ENCODE peak calls at places on chromosome 2, in nine cellular contexts. P is tibial nerve, J is NT2/D1, Q is IMR-90, M is small intestine, Z is upper lobe of left lung, B is neural progenitor cell, F is breast epithelium, K is adrenal gland. U is an unnamed sample. For H3K9me3, the result is how much of the 10 kb centered on the place peaks cover.

GRCh38 chr2:15313657-15314056 is 247.5 kb downstream of the NBAS start:
- DNase-seq in P (no peak), J (no peak), Q (peak), M (no peak), Z (no peak), B (no peak), F (no peak), K (no peak), U (no peak)

GRCh38 chr2:39511786-39512433 is 74.8 kb upstream of the MAP4K3 start:
- DNase-seq in P (no peak), J (no peak), Q (no peak), M (peak), Z (no peak), B (peak), F (no peak), K (no peak), U (no peak)

GRCh38 chr2:42823744-42824453 is 31.5 kb upstream of the HAAO start:
- DNase-seq in P (no peak), J (no peak), Q (peak), M (no peak), Z (no peak), B (no peak), F (no peak), K (no peak), U (no peak)

GRCh38 chr2:16508061-16508851 is 157.4 kb downstream of the CYRIA start:
- DNase-seq in P (no peak), J (peak), Q (no peak), M (peak), Z (peak), B (peak), F (no peak), K (peak), U (no peak)

GRCh38 chr2:38523728-38524437 is 78.8 kb downstream of the HNRNPLL start:
- DNase-seq in P (no peak), J (no peak), Q (no peak), M (no peak), Z (no peak), B (peak), F (no peak), K (no peak), U (no peak)

GRCh38 chr2:129092871-129093385 is 774.3 kb upstream of the HS6ST1 start:
- DNase-seq in P (no peak), J (no peak), Q (no peak), M (no peak), Z (no peak), B (no peak), F (no peak), K (no peak), U (no peak)

GRCh38 chr2:159450180-159450579 is 163.7 kb upstream of the WDSUB1 start:
- DNase-seq in P (no peak), J (no peak), Q (no peak), M (no peak), Z (no peak), B (peak), F (no peak), K (no peak), U (no peak)

GRCh38 chr2:124898827-124899226 is 873.7 kb downstream of the CNTNAP5 start:
- DNase-seq in P (no peak), J (no peak), Q (no peak), M (no peak), Z (no peak), B (no peak), F (no peak), K (no peak), U (no peak)

GRCh38 chr2:2012505-2012904 is 268.2 kb upstream of the PXDN start:
- DNase-seq in P (no peak), J (no peak), Q (no peak), M (no peak), Z (no peak), B (no peak), F (no peak), K (no peak), U (no peak)

GRCh38 chr2:26144953-26145680 is 27.8 kb upstream of the GAREM2 start:
- DNase-seq in P (peak), J (peak), Q (peak), M (peak), Z (peak), B (peak), F (no peak), K (peak), U (no peak)

GRCh38 chr2:99600929-99601680 is 111.3 kb upstream of the REV1 start:
- DNase-seq in P (no peak), J (no peak), Q (peak), M (no peak), Z (no peak), B (peak), F (no peak), K (no peak), U (no peak)

GRCh38 chr2:139790807-139791206 is 1010.6 kb upstream of the NXPH2 start:
- DNase-seq in P (no peak), J (peak), Q (no peak), M (peak), Z (no peak), B (no peak), F (no peak), K (no peak), U (no peak)

GRCh38 chr2:105455488-105455991 is 56.7 kb upstream of the FHL2 start:
- DNase-seq in P (peak), J (no peak), Q (peak), M (peak), Z (peak), B (no peak), F (peak), K (peak), U (no peak)

GRCh38 chr2:47046271-47046670 is 108.8 kb downstream of the STPG4 start:
- DNase-seq in P (no peak), J (no peak), Q (no peak), M (no peak), Z (no peak), B (peak), F (no peak), K (no peak), U (no peak)

GRCh38 chr2:233040571-233040970 is 8.1 kb downstream of the NEU2 start:
- DNase-seq in P (no peak), J (no peak), Q (no peak), M (no peak), Z (no peak), B (no peak), F (no peak), K (no peak), U (no peak)

GRCh38 chr2:233209978-233210680 is 41.3 kb upstream of the ATG16L1 start:
- DNase-seq in P (no peak), J (no peak), Q (no peak), M (no peak), Z (no peak), B (no peak), F (no peak), K (no peak), U (no peak)

GRCh38 chr2:109017017-109017416 is 28.0 kb upstream of the EDAR start:
- DNase-seq in P (no peak), J (no peak), Q (no peak), M (peak), Z (no peak), B (no peak), F (no peak), K (no peak), U (no peak)

GRCh38 chr2:172249986-172250385 is 147.3 kb upstream of the DLX2 start:
- DNase-seq in P (no peak), J (no peak), Q (peak), M (no peak), Z (no peak), B (no peak), F (no peak), K (no peak), U (no peak)

GRCh38 chr2:21072477-21073242 is 28.8 kb upstream of the APOB start:
- DNase-seq in P (no peak), J (no peak), Q (no peak), M (no peak), Z (no peak), B (no peak), F (no peak), K (no peak), U (no peak)

GRCh38 chr2:127932199-127932877 is 46.6 kb upstream of the AMMECR1L start:
- DNase-seq in P (no peak), J (no peak), Q (peak), M (peak), Z (no peak), B (no peak), F (no peak), K (no peak), U (no peak)

GRCh38 chr2:44453289-44453688 is 91.5 kb downstream of the CAMKMT start:
- DNase-seq in P (no peak), J (no peak), Q (no peak), M (no peak), Z (no peak), B (no peak), F (no peak), K (no peak), U (no peak)

GRCh38 chr2:226726546-226726945 is 73.1 kb downstream of the IRS1 start:
- DNase-seq in P (no peak), J (no peak), Q (peak), M (no peak), Z (no peak), B (no peak), F (no peak), K (no peak), U (no peak)

GRCh38 chr2:62566847-62567246 is 60.9 kb upstream of the TMEM17 start:
- DNase-seq in P (no peak), J (no peak), Q (no peak), M (no peak), Z (no peak), B (no peak), F (no peak), K (no peak), U (no peak)

GRCh38 chr2:27249891-27250651 is 12.8 kb downstream of the SLC30A3 start:
- DNase-seq in P (no peak), J (peak), Q (peak), M (peak), Z (peak), B (peak), F (no peak), K (peak), U (peak)

GRCh38 chr2:120735750-120736170 is at the start of gene GLI2:
- DNase-seq in P (no peak), J (peak), Q (peak), M (peak), Z (peak), B (peak), F (no peak), K (peak), U (no peak)

GRCh38 chr2:43273477-43273876 is 47.1 kb upstream of the ZFP36L2 start:
- DNase-seq in P (no peak), J (no peak), Q (peak), M (no peak), Z (no peak), B (no peak), F (no peak), K (peak), U (no peak)

GRCh38 chr2:238868067-238868524 is 20.2 kb downstream of the TWIST2 start:
- DNase-seq in P (no peak), J (no peak), Q (no peak), M (no peak), Z (no peak), B (no peak), F (no peak), K (no peak), U (no peak)

GRCh38 chr2:173881466-173881865 is 83.7 kb downstream of the SP3 start:
- DNase-seq in P (no peak), J (no peak), Q (peak), M (peak), Z (no peak), B (no peak), F (no peak), K (peak), U (no peak)

GRCh38 chr2:239965318-239965717 is 59.8 kb downstream of the NDUFA10 start:
- DNase-seq in P (no peak), J (no peak), Q (no peak), M (no peak), Z (no peak), B (no peak), F (no peak), K (no peak), U (no peak)

GRCh38 chr2:128736689-128737545 is 418.2 kb upstream of the HS6ST1 start:
- DNase-seq in P (peak), J (peak), Q (peak), M (peak), Z (peak), B (peak), F (peak), K (peak), U (peak)

GRCh38 chr2:84204995-84205394 is 254.1 kb downstream of the SUCLG1 start:
- DNase-seq in P (no peak), J (no peak), Q (no peak), M (no peak), Z (no peak), B (no peak), F (no peak), K (no peak), U (no peak)
- H3K9me3 ChIP-seq in P (under half), J (under half), Q (under half), M (under half), Z (under half), B (under half), F (under half), K (under half), U (under half)

GRCh38 chr2:236093134-236093533 is 75.1 kb downstream of the GBX2 start:
- DNase-seq in P (no peak), J (no peak), Q (no peak), M (no peak), Z (no peak), B (no peak), F (no peak), K (no peak), U (no peak)
- H3K9me3 ChIP-seq in P (under half), J (under half), Q (under half), M (under half), Z (under half), B (under half), F (under half), K (under half), U (under half)

DNA sequence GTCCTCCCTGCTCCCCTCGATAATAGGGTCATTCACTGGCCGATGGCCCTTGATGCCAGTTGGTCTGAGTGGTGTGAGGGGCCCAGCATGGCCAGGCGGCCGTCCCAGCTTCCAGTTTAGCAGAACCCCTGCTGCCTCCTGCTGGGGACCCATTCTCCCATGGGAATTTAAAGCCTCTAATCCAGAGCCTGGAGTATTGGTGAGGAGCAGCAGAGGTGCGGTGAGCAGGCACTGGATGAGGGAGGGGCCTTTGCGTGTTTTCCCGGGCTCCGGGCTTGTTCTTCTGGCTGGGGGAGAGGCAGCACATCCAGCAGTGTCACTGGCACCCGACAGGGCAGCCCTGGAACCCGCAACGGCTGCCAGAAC is 17.4 kb downstream of the KCNIP3 start:
- DNase-seq in P (no peak), J (no peak), Q (no peak), M (no peak), Z (no peak), B (no peak), F (no peak), K (no peak), U (no peak)
- H3K9me3 ChIP-seq in P (under half), J (under half), Q (under half), M (under half), Z (under half), B (under half), F (under half), K (under half), U (under half)

DNA sequence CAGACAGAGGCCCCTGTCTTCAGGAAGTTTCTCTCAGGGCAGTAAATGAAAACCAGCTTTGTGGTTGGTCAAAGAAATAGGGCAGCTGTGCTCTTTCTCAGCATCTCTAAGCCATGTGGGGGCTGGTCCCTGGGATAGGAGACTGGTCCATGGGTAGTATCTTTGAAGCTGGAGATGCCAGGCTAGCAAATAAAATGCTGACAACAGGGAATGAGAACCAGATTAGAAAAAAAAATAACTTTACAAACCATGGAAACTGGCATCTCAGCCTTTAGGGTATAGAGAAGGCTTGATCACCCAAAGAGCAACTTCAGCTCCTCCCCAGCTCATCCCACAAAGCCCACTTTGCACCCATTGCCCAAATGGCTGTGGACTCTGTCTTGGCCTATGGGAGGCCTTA is 138.1 kb downstream of the TTC32 start:
- DNase-seq in P (no peak), J (no peak), Q (no peak), M (no peak), Z (no peak), B (no peak), F (no peak), K (no peak), U (no peak)
- H3K9me3 ChIP-seq in P (under half), J (under half), Q (under half), M (under half), Z (under half), B (under half), F (under half), K (under half), U (under half)

DNA sequence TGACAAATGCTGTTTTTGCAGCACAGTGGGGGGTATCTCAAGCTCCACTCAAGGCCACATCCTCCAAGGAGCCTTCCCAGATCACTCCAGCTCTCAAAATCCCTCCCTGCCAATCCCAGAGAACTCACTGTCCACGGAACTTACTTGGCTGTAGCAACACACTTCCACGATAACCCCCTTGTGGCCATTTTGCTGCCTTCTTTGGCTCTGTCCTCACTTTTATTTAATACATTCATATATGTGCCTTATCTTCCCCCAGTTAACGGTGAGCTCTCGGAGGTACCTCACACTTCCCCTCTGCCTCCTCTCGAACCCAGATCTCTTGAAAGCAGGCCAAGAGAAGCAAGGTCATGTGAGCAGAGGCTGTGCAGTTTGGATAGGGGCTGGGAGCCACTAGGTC is 122.3 kb downstream of the TNS1 start:
- DNase-seq in P (no peak), J (no peak), Q (no peak), M (no peak), Z (no peak), B (no peak), F (no peak), K (no peak), U (no peak)
- H3K9me3 ChIP-seq in P (under half), J (under half), Q (under half), M (under half), Z (under half), B (under half), F (under half), K (under half), U (under half)

GRCh38 chr2:219508933-219509779 is 5.1 kb upstream of the ASIC4 start:
- DNase-seq in P (no peak), J (no peak), Q (no peak), M (no peak), Z (no peak), B (no peak), F (no peak), K (no peak), U (no peak)

GRCh38 chr2:219506802-219507554 is 7.3 kb upstream of the ASIC4 start:
- DNase-seq in P (no peak), J (no peak), Q (no peak), M (no peak), Z (no peak), B (peak), F (no peak), K (no peak), U (no peak)

GRCh38 chr2:219506153-219506801 is 7.6 kb downstream of the GMPPA start:
- DNase-seq in P (no peak), J (no peak), Q (no peak), M (no peak), Z (no peak), B (no peak), F (no peak), K (no peak), U (no peak)

GRCh38 chr2:219508444-219508734 is 5.9 kb upstream of the ASIC4 start:
- DNase-seq in P (no peak), J (no peak), Q (no peak), M (no peak), Z (no peak), B (no peak), F (no peak), K (no peak), U (no peak)

DNA sequence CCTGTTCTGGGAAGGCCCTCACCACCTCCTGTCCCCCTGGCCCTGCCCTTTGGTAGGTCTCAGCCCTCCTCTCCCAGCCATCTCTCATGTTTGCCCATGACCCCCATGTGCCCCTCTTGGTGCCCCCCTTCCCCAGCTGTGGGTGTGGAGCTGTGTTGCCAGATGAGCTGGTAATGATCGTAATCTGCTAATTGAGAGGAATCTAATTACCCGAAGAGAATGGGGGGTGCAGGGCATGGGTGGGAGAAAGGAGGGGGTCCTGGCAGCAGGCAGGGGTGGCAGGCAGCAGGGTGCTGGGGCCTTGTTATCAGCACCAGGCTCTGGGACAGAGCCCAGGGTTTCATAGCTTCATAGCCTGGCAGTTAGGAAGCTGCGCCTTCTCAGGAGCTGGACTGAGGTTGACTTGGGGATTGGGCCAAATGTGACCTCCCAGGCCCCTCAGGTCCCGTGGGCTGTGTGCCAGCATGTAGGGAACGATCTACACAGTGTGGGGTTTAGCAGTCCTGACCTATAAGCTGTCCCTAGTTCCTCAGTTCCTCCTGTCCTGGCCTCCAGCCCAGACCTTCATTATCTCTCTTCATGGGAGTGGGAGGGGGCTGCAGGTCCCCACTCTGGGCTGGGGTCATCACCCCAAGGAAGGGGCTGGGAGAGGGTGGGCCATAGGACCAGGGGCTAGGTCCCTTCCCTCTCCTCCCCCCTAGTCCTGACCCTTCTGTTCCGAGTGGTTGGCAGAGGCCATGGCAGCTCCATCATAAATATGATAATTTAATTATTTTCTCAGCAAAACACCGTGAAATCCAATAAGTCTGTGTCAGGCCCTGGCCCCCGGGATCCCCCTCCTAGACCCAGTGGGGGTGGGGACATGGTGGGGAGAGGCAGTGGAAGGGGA is 6.5 kb upstream of the ASIC4 start:
- DNase-seq in P (no peak), J (no peak), Q (no peak), M (no peak), Z (no peak), B (no peak), F (no peak), K (no peak), U (no peak)
- H3K9me3 ChIP-seq in P (under half), J (under half), Q (under half), M (under half), Z (under half), B (under half), F (under half), K (under half), U (under half)

DNA sequence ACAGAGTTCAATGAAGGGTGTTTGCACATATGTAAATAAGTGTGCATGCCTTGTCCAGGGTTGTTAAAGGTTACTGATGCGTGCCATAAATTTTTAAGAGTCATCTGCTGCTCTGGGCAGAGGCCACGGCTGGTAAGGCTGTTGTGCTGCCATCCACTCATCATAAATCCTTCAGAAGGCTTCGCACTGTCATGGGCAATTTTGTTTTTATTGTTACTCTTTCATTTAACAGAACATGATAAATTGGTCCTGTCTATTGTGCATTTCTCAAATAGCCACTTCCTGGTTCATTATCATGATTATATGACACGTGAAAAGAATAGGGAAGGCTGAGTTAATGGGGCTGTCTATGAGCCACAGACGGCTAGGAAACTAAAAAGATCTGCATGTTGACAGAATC is 634.3 kb upstream of the SOX11 start:
- DNase-seq in P (no peak), J (no peak), Q (no peak), M (no peak), Z (no peak), B (no peak), F (no peak), K (no peak), U (no peak)
- H3K9me3 ChIP-seq in P (under half), J (under half), Q (under half), M (under half), Z (under half), B (under half), F (under half), K (under half), U (under half)

GRCh38 chr2:14288016-14288415 is 344.5 kb upstream of the LRATD1 start:
- DNase-seq in P (no peak), J (no peak), Q (no peak), M (no peak), Z (no peak), B (no peak), F (no peak), K (no peak), U (no peak)

GRCh38 chr2:14285812-14286211 is 346.7 kb upstream of the LRATD1 start:
- DNase-seq in P (no peak), J (no peak), Q (no peak), M (no peak), Z (no peak), B (no peak), F (no peak), K (no peak), U (no peak)
- H3K9me3 ChIP-seq in P (under half), J (under half), Q (under half), M (under half), Z (under half), B (under half), F (under half), K (under half), U (under half)

GRCh38 chr2:196128749-196129148 is 42.6 kb downstream of the STK17B start:
- DNase-seq in P (no peak), J (no peak), Q (no peak), M (no peak), Z (no peak), B (no peak), F (no peak), K (no peak), U (no peak)
- H3K9me3 ChIP-seq in P (under half), J (half or more), Q (under half), M (under half), Z (half or more), B (under half), F (under half), K (under half), U (under half)

U was measured in T-helper 17 cell.